ENCODE peak calls at places on chromosomes 11 and 22, in six cellular contexts. P, G, Q, U, N and X are unnamed samples.

GRCh38 chr11:13209379-13209778 is 68.2 kb upstream of the BMAL1 start:
- DNase-seq in N (no peak), U (no peak), P (no peak), Q (no peak), G (no peak), X (no peak)

GRCh38 chr22:36039125-36039524 is 10.5 kb upstream of the RBFOX2 start:
- DNase-seq in Q (no peak), G (no peak), N (no peak), U (no peak), P (no peak), X (no peak)

GRCh38 chr11:19283998-19284397 is 43.3 kb upstream of the E2F8 start:
- DNase-seq in N (no peak), Q (no peak), G (no peak), P (no peak), U (no peak), X (no peak)

GRCh38 chr22:44109417-44109816 is 71.3 kb upstream of the PARVG start:
- DNase-seq in N (no peak), P (no peak), Q (no peak), G (no peak), U (no peak), X (no peak)

GRCh38 chr11:115311949-115312348 is 192.3 kb downstream of the CADM1 start:
- DNase-seq in P (no peak), Q (no peak), N (no peak), U (no peak), G (no peak), X (no peak)

GRCh38 chr22:26707581-26707980 is 50.2 kb downstream of the MIAT start:
- DNase-seq in G (peak), N (no peak), P (no peak), Q (no peak), U (no peak), X (no peak)

GRCh38 chr11:59416613-59417012 is 9.6 kb downstream of the OR5A2 start:
- DNase-seq in G (no peak), N (no peak), P (no peak), Q (peak), U (no peak), X (no peak)

GRCh38 chr11:126341760-126342161 is 13.7 kb upstream of the ST3GAL4 start:
- DNase-seq in G (no peak), Q (no peak), P (no peak), N (no peak), U (no peak), X (no peak)

GRCh38 chr11:48058777-48059176 is 78.4 kb downstream of the PTPRJ start:
- DNase-seq in N (no peak), Q (no peak), P (no peak), U (no peak), G (no peak), X (no peak)

GRCh38 chr11:47270331-47271271 is 668 bp downstream of the MADD start:
- DNase-seq in U (peak), P (no peak), N (no peak), G (peak), Q (peak), X (peak)

GRCh38 chr11:61054927-61055562 is 47.2 kb upstream of the CD5 start:
- DNase-seq in Q (no peak), P (no peak), G (no peak), N (no peak), U (peak), X (no peak)

GRCh38 chr11:61602775-61603569 is 22.1 kb upstream of the SYT7 start:
- DNase-seq in N (peak), G (no peak), Q (peak), U (no peak), P (peak), X (peak)

GRCh38 chr11:131095501-131096185 is 179.4 kb upstream of the SNX19 start:
- DNase-seq in Q (no peak), G (no peak), U (no peak), N (no peak), P (no peak), X (no peak)

GRCh38 chr11:65777821-65778361 is 2.9 kb downstream of the AP5B1 start:
- DNase-seq in G (no peak), U (peak), P (no peak), Q (no peak), N (no peak), X (no peak)

GRCh38 chr11:63736864-63737263 is 31.7 kb downstream of the ZFTA start:
- DNase-seq in N (no peak), G (no peak), U (no peak), P (no peak), Q (no peak), X (no peak)

GRCh38 chr11:46513934-46514342 is 79.9 kb downstream of the AMBRA1 start:
- DNase-seq in G (peak), U (no peak), Q (no peak), P (no peak), N (peak), X (no peak)